ENCODE peak calls at places on chromosome 19, in six cellular contexts. G is H9, X is bronchial epithelial cell, Z is AG04449, D is tibial nerve, A is NCI-H1105 treated with DMSO at 0.1 percent for 48 hours. M is an unnamed sample.

GRCh38 chr19:32464279-32464678 is 58.7 kb downstream of the DPY19L3 start:
- DNase-seq in G (no peak), A (peak), D (no peak), Z (no peak), X (peak), M (peak)

GRCh38 chr19:5338661-5339469 is 1.7 kb downstream of the PTPRS start:
- DNase-seq in G (peak), X (no peak), A (peak), D (no peak), Z (no peak), M (no peak)

GRCh38 chr19:53467503-53468262 is at the start of gene ZNF813:
- DNase-seq in Z (peak), A (no peak), X (peak), G (peak), D (peak), M (peak)

GRCh38 chr19:4414800-4415251 is 12.4 kb downstream of the CHAF1A start:
- DNase-seq in G (no peak), Z (no peak), X (no peak), A (no peak), D (no peak), M (no peak)

GRCh38 chr19:24052811-24053210 is 34.2 kb upstream of the ZNF254 start:
- DNase-seq in G (no peak), X (no peak), A (no peak), D (no peak), Z (no peak), M (no peak)

GRCh38 chr19:6071103-6071485 is 39.2 kb downstream of the RFX2 start:
- DNase-seq in D (no peak), X (peak), G (no peak), A (no peak), Z (peak), M (no peak)

GRCh38 chr19:16041571-16042386 is 34.5 kb upstream of the TPM4 start:
- DNase-seq in A (peak), X (peak), G (peak), D (peak), Z (peak), M (peak)

GRCh38 chr19:1248454-1249297 is at the start of gene MIDN:
- DNase-seq in X (peak), D (peak), G (peak), A (peak), Z (no peak), M (peak)

GRCh38 chr19:38409631-38410133 is 6.8 kb downstream of the FAM98C start:
- DNase-seq in G (no peak), X (no peak), D (no peak), A (no peak), Z (no peak), M (no peak)

GRCh38 chr19:48975947-48976847 is 11.1 kb downstream of the FTL start:
- DNase-seq in Z (no peak), D (no peak), A (peak), G (no peak), X (no peak), M (no peak)

M was measured in NCI-H345.